ENCODE peak calls at places on chromosomes 6 and 20, in seven cellular contexts. T, Z, P, H, W, R and J are unnamed samples.

GRCh38 chr6:144094731-144095133 is 641 bp downstream of the SF3B5 start:
- DNase-seq in R (no peak), W (no peak), T (no peak), Z (no peak), H (no peak), P (no peak), J (no peak)

GRCh38 chr6:7615611-7616383 is 25.8 kb downstream of the SNRNP48 start:
- DNase-seq in P (peak), R (peak), T (peak), W (no peak), H (peak), Z (peak), J (peak)

GRCh38 chr20:14235355-14235754 is 102.1 kb downstream of the FLRT3 start:
- DNase-seq in P (peak), Z (no peak), H (peak), R (no peak), T (no peak), W (no peak), J (no peak)

GRCh38 chr6:116446399-116446798 is 14.8 kb upstream of the CALHM6 start:
- DNase-seq in T (peak), P (no peak), R (no peak), W (no peak), Z (no peak), H (no peak), J (no peak)

GRCh38 chr20:20547221-20547875 is 165.1 kb downstream of the RALGAPA2 start:
- DNase-seq in W (no peak), Z (no peak), T (no peak), H (peak), P (peak), R (no peak), J (no peak)

GRCh38 chr20:57088436-57088835 is 178.0 kb downstream of the BMP7 start:
- DNase-seq in W (no peak), H (no peak), T (no peak), Z (no peak), P (no peak), R (no peak), J (no peak)

GRCh38 chr6:68427630-68428029 is 207.5 kb upstream of the ADGRB3 start:
- DNase-seq in W (no peak), R (no peak), T (no peak), Z (no peak), H (peak), P (peak), J (no peak)

GRCh38 chr20:48056218-48056617 is 270.9 kb upstream of the SULF2 start:
- DNase-seq in R (no peak), T (no peak), H (no peak), Z (no peak), P (no peak), W (no peak), J (no peak)

GRCh38 chr6:70103798-70104197 is 199.1 kb downstream of the COL9A1 start:
- DNase-seq in W (no peak), Z (no peak), R (no peak), T (no peak), H (no peak), P (no peak), J (no peak)

GRCh38 chr20:17502105-17502504 is 29.1 kb downstream of the BFSP1 start:
- DNase-seq in W (no peak), P (no peak), R (no peak), H (no peak), Z (no peak), T (no peak), J (no peak)

GRCh38 chr6:28757429-28758045 is 166.2 kb downstream of the TRIM27 start:
- DNase-seq in P (no peak), H (no peak), T (no peak), R (no peak), W (no peak), Z (no peak), J (no peak)

GRCh38 chr6:64000873-64001497 is 365.4 kb downstream of the PHF3 start:
- DNase-seq in P (no peak), R (no peak), H (no peak), T (no peak), W (no peak), Z (no peak), J (no peak)

GRCh38 chr6:6751197-6751596 is 162.7 kb downstream of the LY86 start:
- DNase-seq in T (no peak), P (no peak), H (no peak), Z (no peak), R (no peak), W (no peak), J (no peak)

GRCh38 chr6:164322533-164322932 is 908.0 kb downstream of the QKI start:
- DNase-seq in T (no peak), W (no peak), H (peak), Z (no peak), R (no peak), P (peak), J (no peak)

GRCh38 chr6:141809901-141810300 is 322.8 kb upstream of the GJE1 start:
- DNase-seq in W (no peak), T (no peak), R (no peak), P (no peak), H (no peak), Z (no peak), J (no peak)

GRCh38 chr20:19995220-19995863 is 21.8 kb upstream of the NAA20 start:
- DNase-seq in R (peak), Z (no peak), W (no peak), P (peak), H (peak), T (peak), J (peak)

GRCh38 chr6:129754750-129755149 is 44.8 kb upstream of the ARHGAP18 start:
- DNase-seq in H (no peak), R (no peak), P (no peak), T (no peak), W (no peak), Z (no peak), J (no peak)

GRCh38 chr6:45657243-45657642 is 279.5 kb upstream of the SUPT3H start:
- DNase-seq in P (peak), Z (no peak), R (no peak), H (no peak), W (no peak), T (no peak), J (no peak)

GRCh38 chr6:169287675-169288074 is 34.0 kb upstream of the THBS2 start:
- DNase-seq in R (no peak), W (no peak), P (no peak), T (no peak), Z (no peak), H (no peak), J (no peak)

GRCh38 chr6:9126845-9127560 is 691.7 kb upstream of the SLC35B3 start:
- DNase-seq in W (no peak), R (no peak), H (peak), Z (no peak), P (peak), T (no peak), J (no peak)

GRCh38 chr20:33518071-33518470 is 28.2 kb downstream of the CBFA2T2 start:
- DNase-seq in Z (no peak), H (peak), T (no peak), R (no peak), P (peak), W (no peak), J (no peak)

GRCh38 chr6:3390698-3391097 is 66.2 kb downstream of the SLC22A23 start:
- DNase-seq in W (no peak), R (peak), P (peak), Z (no peak), H (peak), T (no peak), J (no peak)

GRCh38 chr20:36936341-36936740 is 15.2 kb downstream of the SAMHD1 start:
- DNase-seq in Z (no peak), W (no peak), P (no peak), H (no peak), R (peak), T (no peak), J (no peak)

GRCh38 chr6:143673638-143674037 is 4.1 kb upstream of the PHACTR2 start:
- DNase-seq in P (no peak), W (no peak), R (no peak), H (peak), Z (no peak), T (no peak), J (no peak)

GRCh38 chr6:137496909-137497721 is 2.9 kb upstream of the OLIG3 start:
- DNase-seq in H (no peak), R (no peak), W (no peak), P (no peak), Z (no peak), T (no peak), J (peak)

GRCh38 chr6:31575335-31575901 is at the start of gene TNF:
- DNase-seq in W (no peak), H (no peak), Z (no peak), R (no peak), T (peak), P (no peak), J (peak)

GRCh38 chr6:166862287-166862977 is 93.9 kb downstream of the RNASET2 start:
- DNase-seq in Z (no peak), W (no peak), R (no peak), H (no peak), T (no peak), P (no peak), J (peak)

GRCh38 chr6:2035046-2035445 is 210.4 kb downstream of the GMDS start:
- DNase-seq in H (no peak), W (no peak), T (no peak), P (no peak), R (no peak), Z (peak), J (no peak)

GRCh38 chr20:29085625-29086024 is 2171.8 kb upstream of the DEFB115 start:
- DNase-seq in H (no peak), R (no peak), Z (no peak), W (no peak), T (no peak), P (no peak), J (no peak)

GRCh38 chr6:29602564-29603361 is 17.8 kb downstream of the OR2H2 start:
- DNase-seq in H (no peak), R (no peak), P (peak), W (no peak), T (no peak), Z (no peak), J (peak)

GRCh38 chr6:99121748-99122147 is 174.0 kb upstream of the FBXL4 start:
- DNase-seq in W (no peak), R (no peak), H (no peak), P (no peak), T (no peak), Z (no peak), J (no peak)

GRCh38 chr20:59363094-59363493 is 62.7 kb downstream of the EDN3 start:
- DNase-seq in R (no peak), Z (no peak), P (no peak), W (no peak), H (no peak), T (no peak), J (no peak)

GRCh38 chr6:19231878-19232519 is 605.2 kb upstream of the ID4 start:
- DNase-seq in R (no peak), T (no peak), P (peak), W (no peak), Z (no peak), H (no peak), J (no peak)

GRCh38 chr6:35808688-35809087 is 3.5 kb downstream of the LHFPL5 start:
- DNase-seq in R (no peak), T (no peak), H (no peak), P (peak), Z (no peak), W (no peak), J (no peak)

GRCh38 chr20:10861619-10862018 is 187.8 kb upstream of the JAG1 start:
- DNase-seq in R (no peak), T (no peak), H (peak), P (no peak), Z (peak), W (no peak), J (no peak)

GRCh38 chr20:47614703-47615309 is 113.1 kb downstream of the NCOA3 start:
- DNase-seq in R (no peak), T (no peak), Z (no peak), W (no peak), P (no peak), H (no peak), J (no peak)

GRCh38 chr6:161227004-161227950 is 46.6 kb downstream of the AGPAT4 start:
- DNase-seq in W (no peak), P (peak), R (no peak), T (no peak), H (no peak), Z (no peak), J (no peak)

GRCh38 chr6:722608-723007 is 29.7 kb upstream of the EXOC2 start:
- DNase-seq in T (no peak), P (peak), W (no peak), H (peak), Z (no peak), R (no peak), J (no peak)

GRCh38 chr6:727796-728195 is 34.9 kb upstream of the EXOC2 start:
- DNase-seq in T (no peak), W (no peak), H (no peak), Z (no peak), P (no peak), R (no peak), J (no peak)

GRCh38 chr6:718345-718744 is 25.4 kb upstream of the EXOC2 start:
- DNase-seq in R (no peak), T (no peak), H (no peak), Z (no peak), W (no peak), P (no peak), J (no peak)

GRCh38 chr6:722077-722524 is 29.2 kb upstream of the EXOC2 start:
- DNase-seq in R (peak), W (peak), P (peak), H (peak), T (peak), Z (peak), J (peak)

DNA sequence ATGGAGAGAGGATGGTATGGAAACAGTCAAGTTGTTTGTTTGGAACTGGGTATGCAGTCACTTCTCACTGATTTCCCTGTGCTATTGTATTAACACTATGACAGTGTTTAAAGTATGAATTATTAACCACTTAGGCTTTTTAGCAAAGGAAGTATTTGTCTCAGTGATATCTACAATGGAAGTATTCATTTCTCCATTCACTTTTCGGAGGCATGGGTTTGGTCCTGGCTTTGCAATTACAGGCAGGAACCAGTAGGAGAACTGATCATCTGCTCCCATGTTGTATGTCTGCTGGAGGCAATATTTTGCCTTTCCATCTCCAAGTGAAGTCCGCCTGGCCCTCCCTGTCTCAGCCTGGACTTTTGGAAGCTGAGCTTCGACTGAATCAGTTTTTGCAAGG is 30.6 kb upstream of the EXOC2 start:
- DNase-seq in T (no peak), P (no peak), R (no peak), W (no peak), H (no peak), Z (no peak), J (no peak)
- TF ChIP-seq CTCF in T (no peak), P (no peak), R (no peak), W (no peak), H (peak), Z (no peak), J (no peak)

GRCh38 chr6:24492475-24492874 is 2.3 kb upstream of the ALDH5A1 start:
- DNase-seq in Z (peak), T (no peak), W (no peak), P (no peak), H (no peak), R (no peak), J (no peak)
- TF ChIP-seq CTCF in Z (no peak), T (no peak), W (no peak), P (peak), H (peak), R (no peak), J (no peak)

GRCh38 chr6:159914565-159914923 is 23.8 kb downstream of the MAS1 start:
- DNase-seq in R (no peak), Z (no peak), T (no peak), P (no peak), W (no peak), H (no peak), J (no peak)

GRCh38 chr6:159913862-159914564 is 23.2 kb downstream of the MAS1 start:
- DNase-seq in P (no peak), W (no peak), Z (no peak), T (no peak), R (no peak), H (no peak), J (no peak)

GRCh38 chr6:159916237-159916636 is 25.4 kb downstream of the MAS1 start:
- DNase-seq in Z (no peak), H (no peak), P (no peak), W (no peak), T (no peak), R (no peak), J (no peak)

GRCh38 chr6:159916752-159917151 is 26.0 kb downstream of the MAS1 start:
- DNase-seq in P (no peak), H (no peak), W (no peak), Z (no peak), T (no peak), R (no peak), J (no peak)

DNA sequence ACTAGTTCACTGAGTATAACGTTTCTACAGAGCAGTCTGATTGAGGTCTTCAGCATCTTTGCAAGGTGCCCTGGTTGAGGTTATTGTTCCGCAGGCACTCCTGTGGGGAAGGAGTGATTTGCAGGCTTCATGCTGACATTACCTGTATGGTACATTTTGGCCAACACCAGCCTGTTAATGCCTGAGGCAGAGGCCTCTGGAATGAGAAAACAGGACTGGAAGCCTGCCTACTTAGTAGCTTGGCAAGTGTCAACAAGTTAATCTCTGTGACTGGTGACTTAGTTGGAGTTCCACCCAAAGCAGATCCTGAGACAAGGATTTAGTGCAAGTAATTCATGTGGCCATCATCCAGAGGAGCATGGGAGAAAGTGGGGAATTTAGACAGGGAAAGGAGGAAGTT is 24.6 kb downstream of the MAS1 start:
- DNase-seq in T (no peak), P (no peak), Z (no peak), H (no peak), R (no peak), W (no peak), J (no peak)
- TF ChIP-seq CTCF in T (no peak), P (no peak), Z (no peak), H (no peak), R (no peak), W (no peak), J (no peak)

GRCh38 chr6:43926644-43927524 is 156.9 kb downstream of the VEGFA start:
- DNase-seq in H (peak), T (peak), R (peak), P (peak), W (no peak), Z (peak), J (no peak)
- TF ChIP-seq CTCF in H (no peak), T (no peak), R (no peak), P (no peak), W (no peak), Z (no peak), J (no peak)

GRCh38 chr20:41356951-41357350 is 9.7 kb downstream of the EMILIN3 start:
- DNase-seq in H (no peak), P (no peak), T (no peak), Z (no peak), W (no peak), R (no peak), J (no peak)

GRCh38 chr20:41358717-41359116 is 7.9 kb downstream of the EMILIN3 start:
- DNase-seq in W (no peak), R (no peak), H (no peak), Z (no peak), P (no peak), T (no peak), J (no peak)

GRCh38 chr20:41355598-41356203 is 10.9 kb downstream of the EMILIN3 start:
- DNase-seq in Z (no peak), P (no peak), H (no peak), R (no peak), W (no peak), T (no peak), J (no peak)

GRCh38 chr20:41358230-41358629 is 8.4 kb downstream of the EMILIN3 start:
- DNase-seq in R (no peak), P (no peak), T (no peak), W (no peak), Z (no peak), H (no peak), J (no peak)

DNA sequence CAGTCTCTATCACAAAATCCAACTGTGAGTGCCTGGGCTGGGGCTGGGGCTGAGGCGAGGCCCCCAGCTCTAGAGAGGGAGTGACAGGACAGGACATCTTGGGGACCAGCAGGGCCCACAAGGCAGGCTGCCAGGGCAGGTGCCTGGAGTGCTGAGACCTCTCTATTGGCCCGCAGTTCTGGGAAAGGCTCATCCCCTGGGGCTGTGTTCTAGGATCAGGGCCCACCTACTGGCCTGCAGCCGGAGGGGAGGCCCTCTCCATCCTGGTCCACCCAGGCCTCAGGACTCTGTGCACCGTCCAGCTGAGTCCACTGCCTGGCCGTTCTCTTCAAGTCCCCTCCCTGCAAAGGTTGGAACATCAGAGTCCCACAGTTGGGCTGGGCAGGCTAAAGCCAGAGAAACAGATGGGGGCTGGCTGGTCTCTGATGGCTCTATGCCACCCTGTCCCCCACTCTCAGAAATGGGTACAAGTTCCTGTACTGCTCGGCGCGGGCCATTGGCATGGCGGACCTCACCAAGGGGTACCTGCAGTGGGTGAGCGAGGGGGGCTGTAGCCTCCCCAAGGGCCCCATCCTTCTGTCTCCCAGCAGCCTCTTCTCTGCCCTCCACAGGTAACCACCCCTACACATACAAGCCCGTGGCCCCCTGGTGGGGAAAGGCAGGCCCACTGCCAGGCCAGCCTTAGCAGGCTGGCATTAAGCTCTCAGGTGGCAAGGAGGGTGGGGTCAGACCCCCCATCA is 9.0 kb downstream of the EMILIN3 start:
- DNase-seq in T (no peak), W (no peak), P (no peak), H (no peak), Z (no peak), R (no peak), J (no peak)
- TF ChIP-seq CTCF in T (no peak), W (no peak), P (no peak), H (peak), Z (no peak), R (no peak), J (no peak)

DNA sequence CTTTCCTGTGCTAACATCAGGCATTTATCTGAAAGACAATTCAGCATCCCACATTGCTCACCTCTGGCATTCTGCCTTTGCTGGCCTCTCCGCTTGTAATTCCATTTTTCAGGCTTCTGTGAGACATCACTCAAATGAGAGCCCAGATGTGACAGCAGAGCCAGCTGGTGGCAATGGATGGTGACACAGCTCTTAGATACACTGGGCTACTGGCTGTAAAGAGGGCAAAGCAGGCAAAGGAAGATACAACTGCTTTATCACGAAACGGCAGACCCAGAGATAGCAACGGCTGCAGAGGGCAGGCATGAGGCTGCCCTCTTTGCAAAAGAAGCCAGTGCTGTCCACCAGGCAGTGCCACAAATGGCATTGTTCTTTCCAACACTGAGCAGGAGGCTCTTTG is 329.8 kb downstream of the KIF16B start:
- DNase-seq in Z (no peak), R (no peak), W (no peak), P (no peak), T (no peak), H (no peak), J (no peak)
- TF ChIP-seq CTCF in Z (no peak), R (no peak), W (no peak), P (no peak), T (no peak), H (no peak), J (no peak)